ENCODE peak calls at places on chromosomes 13 and 19, in five cellular contexts. Q is RWPE1, F is epithelial cell of esophagus, W is glutamatergic neuron, D is lower lobe of right lung. U is an unnamed sample.

GRCh38 chr13:77333521-77334083 is 6.7 kb upstream of the MYCBP2 start:
- DNase-seq in Q (no peak), F (no peak), W (no peak), D (peak), U (no peak)

GRCh38 chr19:55385749-55386514 is at the start of gene RPL28:
- DNase-seq in Q (peak), F (peak), W (peak), D (peak), U (peak)

GRCh38 chr13:82947121-82948077 is 934.9 kb downstream of the SLITRK1 start:
- DNase-seq in Q (peak), F (peak), W (no peak), D (no peak), U (no peak)

GRCh38 chr13:74290324-74290773 is 156.1 kb upstream of the KLF12 start:
- DNase-seq in Q (peak), F (peak), W (no peak), D (no peak), U (no peak)

GRCh38 chr13:95185311-95185710 is 115.9 kb downstream of the ABCC4 start:
- DNase-seq in Q (peak), F (peak), W (no peak), D (no peak), U (no peak)

GRCh38 chr19:1401138-1401888 is at the start of gene GAMT:
- DNase-seq in Q (no peak), F (no peak), W (peak), D (no peak), U (peak)

GRCh38 chr19:11942843-11943108 is 17.9 kb downstream of the ZNF700 start:
- DNase-seq in Q (no peak), F (no peak), W (no peak), D (no peak), U (no peak)

GRCh38 chr13:30371649-30372265 is 50.5 kb upstream of the UBE2L5 start:
- DNase-seq in Q (peak), F (peak), W (no peak), D (no peak), U (no peak)

GRCh38 chr19:5243878-5244277 is 96.7 kb downstream of the PTPRS start:
- DNase-seq in Q (no peak), F (no peak), W (no peak), D (no peak), U (no peak)

GRCh38 chr19:32691291-32691951 is at the start of gene NUDT19:
- DNase-seq in Q (peak), F (peak), W (peak), D (peak), U (no peak)

GRCh38 chr19:44767295-44768180 is 10.2 kb upstream of the CBLC start:
- DNase-seq in Q (no peak), F (no peak), W (no peak), D (no peak), U (no peak)

GRCh38 chr19:35727956-35728706 is 10.3 kb downstream of the KMT2B start:
- DNase-seq in Q (no peak), F (no peak), W (no peak), D (no peak), U (no peak)

GRCh38 chr19:35729763-35730162 is 12.0 kb downstream of the KMT2B start:
- DNase-seq in Q (no peak), F (no peak), W (no peak), D (no peak), U (no peak)

GRCh38 chr19:35729021-35729420 is 11.2 kb downstream of the KMT2B start:
- DNase-seq in Q (no peak), F (no peak), W (no peak), D (no peak), U (no peak)

GRCh38 chr19:35725216-35725861 is 7.5 kb downstream of the KMT2B start:
- DNase-seq in Q (no peak), F (no peak), W (no peak), D (no peak), U (no peak)

DNA sequence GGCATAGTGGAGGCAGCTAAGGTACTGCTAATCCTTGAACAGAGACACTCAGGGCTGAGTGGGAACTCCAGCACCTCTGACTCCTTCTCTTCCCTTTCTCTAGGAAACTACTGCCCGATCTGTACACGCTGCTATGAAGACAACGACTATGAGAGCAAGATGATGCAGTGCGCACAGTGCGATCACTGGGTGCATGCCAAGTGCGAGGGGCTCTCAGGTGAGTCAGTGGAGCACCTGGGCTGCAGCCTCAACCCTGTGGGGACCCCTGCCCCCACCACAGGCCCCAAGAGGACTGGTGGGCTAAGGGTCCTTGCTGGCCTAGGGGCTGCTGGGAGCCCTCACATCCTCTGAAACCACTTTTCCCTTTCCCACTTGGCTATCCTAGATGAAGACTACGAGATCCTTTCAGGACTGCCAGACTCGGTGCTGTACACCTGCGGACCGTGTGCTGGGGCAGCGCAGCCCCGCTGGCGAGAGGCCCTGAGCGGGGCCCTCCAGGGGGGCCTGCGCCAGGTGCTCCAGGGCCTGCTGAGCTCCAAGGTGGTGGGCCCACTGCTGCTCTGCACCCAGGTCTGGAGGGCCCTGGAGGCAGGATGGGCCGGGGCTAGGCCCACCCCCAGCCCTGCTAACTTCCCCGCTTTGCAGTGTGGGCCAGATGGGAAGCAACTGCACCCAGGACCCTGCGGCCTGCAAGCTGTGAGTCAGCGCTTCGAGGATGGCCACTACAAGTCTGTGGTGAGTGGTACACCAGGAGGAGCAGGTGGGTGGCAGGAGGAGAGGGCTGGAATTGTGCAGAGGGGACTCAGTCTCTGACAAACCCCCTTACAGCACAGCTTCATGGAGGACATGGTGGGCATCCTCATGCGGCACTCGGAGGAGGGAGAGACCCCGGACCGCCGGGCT is 9.5 kb downstream of the KMT2B start:
- DNase-seq in Q (no peak), F (no peak), W (no peak), D (no peak), U (no peak)
- TF ChIP-seq CTCF in Q (no peak), F (no peak), W (no peak), D (no peak), U (no peak)

GRCh38 chr13:109369357-109370052 is 416.9 kb downstream of the IRS2 start:
- DNase-seq in Q (no peak), F (no peak), W (no peak), D (no peak), U (no peak)
- TF ChIP-seq CTCF in Q (no peak), F (no peak), W (no peak), D (no peak), U (no peak)

GRCh38 chr13:42215578-42216421 is 56.2 kb upstream of the AKAP11 start:
- DNase-seq in Q (peak), F (peak), W (peak), D (no peak), U (peak)
- TF ChIP-seq CTCF in Q (peak), F (peak), W (peak), D (peak), U (peak)

GRCh38 chr19:16117594-16118033 is 5.9 kb downstream of the RAB8A start:
- DNase-seq in Q (no peak), F (no peak), W (no peak), D (no peak), U (no peak)
- TF ChIP-seq CTCF in Q (no peak), F (no peak), W (no peak), D (no peak), U (no peak)

GRCh38 chr19:41708481-41708880 is at the start of gene CEACAM5:
- DNase-seq in Q (no peak), F (no peak), W (no peak), D (no peak), U (no peak)

GRCh38 chr19:41707502-41707812 is 969 bp upstream of the CEACAM5 start:
- DNase-seq in Q (no peak), F (no peak), W (no peak), D (no peak), U (no peak)

GRCh38 chr19:41705393-41706174 is 2.8 kb upstream of the CEACAM5 start:
- DNase-seq in Q (peak), F (peak), W (no peak), D (no peak), U (peak)

GRCh38 chr19:41707871-41708371 is 505 bp upstream of the CEACAM5 start:
- DNase-seq in Q (no peak), F (no peak), W (no peak), D (no peak), U (no peak)

DNA sequence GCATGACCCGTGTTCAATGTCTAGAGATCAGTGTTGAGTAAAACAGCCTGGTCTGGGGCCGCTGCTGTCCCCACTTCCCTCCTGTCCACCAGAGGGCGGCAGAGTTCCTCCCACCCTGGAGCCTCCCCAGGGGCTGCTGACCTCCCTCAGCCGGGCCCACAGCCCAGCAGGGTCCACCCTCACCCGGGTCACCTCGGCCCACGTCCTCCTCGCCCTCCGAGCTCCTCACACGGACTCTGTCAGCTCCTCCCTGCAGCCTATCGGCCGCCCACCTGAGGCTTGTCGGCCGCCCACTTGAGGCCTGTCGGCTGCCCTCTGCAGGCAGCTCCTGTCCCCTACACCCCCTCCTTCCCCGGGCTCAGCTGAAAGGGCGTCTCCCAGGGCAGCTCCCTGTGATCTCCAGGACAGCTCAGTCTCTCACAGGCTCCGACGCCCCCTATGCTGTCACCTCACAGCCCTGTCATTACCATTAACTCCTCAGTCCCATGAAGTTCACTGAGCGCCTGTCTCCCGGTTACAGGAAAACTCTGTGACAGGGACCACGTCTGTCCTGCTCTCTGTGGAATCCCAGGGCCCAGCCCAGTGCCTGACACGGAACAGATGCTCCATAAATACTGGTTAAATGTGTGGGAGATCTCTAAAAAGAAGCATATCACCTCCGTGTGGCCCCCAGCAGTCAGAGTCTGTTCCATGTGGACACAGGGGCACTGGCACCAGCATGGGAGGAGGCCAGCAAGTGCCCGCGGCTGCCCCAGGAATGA is 1.5 kb upstream of the CEACAM5 start:
- DNase-seq in Q (peak), F (peak), W (peak), D (peak), U (peak)
- TF ChIP-seq CTCF in Q (peak), F (peak), W (peak), D (peak), U (peak)

GRCh38 chr19:2542341-2543069 is 66.6 kb downstream of the GADD45B start:
- DNase-seq in Q (no peak), F (no peak), W (no peak), D (peak), U (no peak)
- TF ChIP-seq CTCF in Q (no peak), F (no peak), W (no peak), D (no peak), U (no peak)

U was measured in endothelial cell.